ENCODE peak calls at places on chromosome 17, in seven cellular contexts. D is CD4-positive, alpha-beta T cell; P is A549; C is cardiac muscle cell; S is IMR-90; L is fibroblast of lung; F is AG04450. X is an unnamed sample.

GRCh38 chr17:64357191-64357981 is 33.3 kb downstream of the PECAM1 start:
- DNase-seq in D (no peak), C (no peak), L (peak; percentile 100), F (peak; percentile 93), S (peak; percentile 94), P (no peak), X (no peak)

GRCh38 chr17:43125967-43126910 is 1.1 kb upstream of the BRCA1 start:
- DNase-seq in S (no peak), F (no peak), D (no peak), P (no peak), C (no peak), L (no peak), X (no peak)

GRCh38 chr17:76797441-76797840 is 59.5 kb downstream of the MFSD11 start:
- DNase-seq in P (no peak), F (no peak), D (no peak), S (no peak), C (no peak), L (no peak), X (no peak)

GRCh38 chr17:80245566-80246265 is 14.9 kb upstream of the RNF213 start:
- DNase-seq in L (no peak), F (no peak), P (no peak), S (no peak), C (no peak), D (no peak), X (no peak)

GRCh38 chr17:75991396-75991795 is 9.3 kb upstream of the CDK3 start:
- DNase-seq in F (no peak), S (no peak), P (no peak), C (no peak), L (no peak), D (no peak), X (no peak)

GRCh38 chr17:39393732-39394131 is 7.7 kb downstream of the FBXL20 start:
- DNase-seq in D (no peak), C (no peak), S (no peak), L (peak; percentile 29), F (no peak), P (no peak), X (no peak)

GRCh38 chr17:27469256-27469655 is 13.0 kb downstream of the KSR1 start:
- DNase-seq in P (no peak), D (no peak), F (no peak), S (no peak), L (no peak), C (no peak), X (no peak)

GRCh38 chr17:36918260-36918691 is 19.0 kb upstream of the LHX1 start:
- DNase-seq in D (no peak), S (peak; percentile 53), F (no peak), L (peak; percentile 79), P (no peak), C (peak; percentile 62), X (no peak)

GRCh38 chr17:57921342-57921741 is 33.9 kb downstream of the CUEDC1 start:
- DNase-seq in S (peak; percentile 59), C (no peak), D (no peak), L (peak; percentile 60), P (no peak), F (no peak), X (no peak)

GRCh38 chr17:71438631-71439146 is 682.1 kb upstream of the SOX9 start:
- DNase-seq in P (peak; percentile 57), F (peak; percentile 86), C (peak; percentile 10), S (peak; percentile 98), L (peak; percentile 99), D (no peak), X (no peak)

GRCh38 chr17:37710344-37710886 is 34.4 kb downstream of the HNF1B start:
- DNase-seq in D (no peak), F (no peak), S (peak; percentile 62), L (peak; percentile 77), C (no peak), P (peak; percentile 72), X (no peak)

GRCh38 chr17:1122681-1123396 is 56.9 kb downstream of the ABR start:
- DNase-seq in F (peak; percentile 23), L (peak; percentile 47), S (peak; percentile 58), C (peak; percentile 77), P (peak; percentile 91), D (peak; percentile 82), X (peak; percentile 84)

GRCh38 chr17:72399023-72399607 is 278.3 kb downstream of the SOX9 start:
- DNase-seq in L (no peak), P (no peak), C (no peak), S (no peak), F (no peak), D (no peak), X (no peak)

GRCh38 chr17:41212524-41213169 is 13.8 kb upstream of the KRTAP9-2 start:
- DNase-seq in L (no peak), D (no peak), F (no peak), P (peak; percentile 18), C (no peak), S (no peak), X (no peak)

GRCh38 chr17:79935845-79936470 is 96.7 kb upstream of the CBX4 start:
- DNase-seq in C (no peak), D (no peak), S (no peak), F (no peak), L (no peak), P (no peak), X (no peak)

GRCh38 chr17:74356640-74357465 is 4.8 kb downstream of the BTBD17 start:
- DNase-seq in L (no peak), C (peak; percentile 61), D (no peak), S (no peak), F (no peak), P (no peak), X (no peak)

GRCh38 chr17:64064331-64064730 is 43.9 kb upstream of the ICAM2 start:
- DNase-seq in D (no peak), C (no peak), S (no peak), L (peak; percentile 48), F (no peak), P (no peak), X (no peak)

GRCh38 chr17:80678621-80679020 is 134.0 kb downstream of the RPTOR start:
- DNase-seq in C (no peak), P (no peak), F (peak; percentile 46), D (peak; percentile 11), S (peak; percentile 91), L (peak; percentile 91), X (no peak)

GRCh38 chr17:339193-340061 is 13.2 kb downstream of the RPH3AL start:
- DNase-seq in S (no peak), P (no peak), F (no peak), L (no peak), D (no peak), C (no peak), X (no peak)

GRCh38 chr17:42537826-42538451 is 1.9 kb downstream of the NAGLU start:
- DNase-seq in P (no peak), D (no peak), S (no peak), F (no peak), L (no peak), C (no peak), X (no peak)

DNA sequence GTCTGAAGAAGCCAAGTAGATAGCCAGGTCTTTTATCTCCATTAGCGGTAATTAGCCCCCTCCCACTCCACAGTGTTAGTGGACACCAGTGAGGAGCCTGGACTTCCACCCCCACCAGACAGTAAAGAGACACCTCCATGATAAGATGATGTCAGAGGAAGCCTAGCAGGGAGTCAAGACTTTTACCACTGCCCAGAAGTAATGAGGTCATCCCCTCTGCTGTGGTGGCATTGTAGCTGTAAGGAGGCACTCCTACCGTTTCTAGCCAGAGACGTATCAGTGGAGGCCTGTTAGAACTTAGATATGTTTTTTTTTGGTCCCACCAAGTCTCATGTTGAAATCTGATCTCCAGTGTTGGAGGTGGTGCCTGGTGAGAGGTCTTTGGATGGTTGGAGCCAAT is 38.1 kb downstream of the PIK3R5 start:
- DNase-seq in P (no peak), F (no peak), L (no peak), D (no peak), S (no peak), C (no peak), X (no peak)
- H3K9me3 ChIP-seq in P (peaks cover 61% of the 10 kb centered on the region), F (peaks cover 16% of the 10 kb centered on the region), L (no peaks in the 10 kb centered on the region), D (peaks cover 33% of the 10 kb centered on the region), S (peaks cover 17% of the 10 kb centered on the region), C (no peaks in the 10 kb centered on the region), X (peaks cover 18% of the 10 kb centered on the region)

GRCh38 chr17:52678211-52678610 is 519.7 kb upstream of the CA10 start:
- DNase-seq in P (no peak), L (no peak), F (no peak), S (no peak), C (no peak), D (no peak), X (no peak)

DNA sequence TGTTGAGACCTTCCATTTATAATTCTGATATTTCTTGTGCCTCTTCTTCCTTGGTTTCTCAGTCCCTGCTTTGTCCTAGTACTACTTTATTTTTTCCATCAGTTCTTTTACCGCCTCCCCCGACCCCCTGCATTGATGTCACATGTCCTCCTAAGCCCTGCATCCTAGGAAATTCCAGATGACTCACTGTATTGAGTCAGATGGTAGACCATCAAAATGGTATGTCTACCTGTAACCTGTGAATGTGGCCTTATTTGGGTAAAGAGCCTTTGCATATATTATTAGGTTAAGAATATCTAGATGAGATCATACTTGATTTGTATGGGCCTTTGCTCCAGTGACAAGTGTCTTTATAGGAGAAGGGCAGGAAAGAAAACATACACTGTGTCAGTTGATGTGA is 515.3 kb upstream of the CA10 start:
- DNase-seq in D (no peak), C (no peak), L (no peak), S (no peak), F (no peak), P (no peak), X (no peak)
- H3K9me3 ChIP-seq in D (peaks cover 5% of the 10 kb centered on the region), C (no peaks in the 10 kb centered on the region), L (no peaks in the 10 kb centered on the region), S (peaks cover 15% of the 10 kb centered on the region), F (peaks cover 12% of the 10 kb centered on the region), P (peaks cover 4% of the 10 kb centered on the region), X (no peaks in the 10 kb centered on the region)

GRCh38 chr17:12857592-12857991 is 68.3 kb downstream of the ARHGAP44 start:
- DNase-seq in L (no peak), C (no peak), P (no peak), F (no peak), D (no peak), S (no peak), X (no peak)
- H3K9me3 ChIP-seq in L (no peaks in the 10 kb centered on the region), C (no peaks in the 10 kb centered on the region), P (no peaks in the 10 kb centered on the region), F (no peaks in the 10 kb centered on the region), D (no peaks in the 10 kb centered on the region), S (no peaks in the 10 kb centered on the region), X (no peaks in the 10 kb centered on the region)

GRCh38 chr17:35297666-35298065 is 54.8 kb downstream of the SLFN5 start:
- DNase-seq in C (no peak), L (no peak), F (no peak), P (no peak), S (no peak), D (no peak), X (no peak)

GRCh38 chr17:35293151-35293837 is 50.4 kb downstream of the SLFN5 start:
- DNase-seq in P (no peak), C (no peak), L (no peak), D (no peak), F (no peak), S (no peak), X (no peak)

GRCh38 chr17:35298639-35299038 is 55.8 kb downstream of the SLFN5 start:
- DNase-seq in L (no peak), D (no peak), P (no peak), C (no peak), S (no peak), F (no peak), X (no peak)

GRCh38 chr17:35294756-35295155 is 51.9 kb downstream of the SLFN5 start:
- DNase-seq in P (no peak), S (no peak), L (no peak), D (no peak), C (no peak), F (no peak), X (no peak)

DNA sequence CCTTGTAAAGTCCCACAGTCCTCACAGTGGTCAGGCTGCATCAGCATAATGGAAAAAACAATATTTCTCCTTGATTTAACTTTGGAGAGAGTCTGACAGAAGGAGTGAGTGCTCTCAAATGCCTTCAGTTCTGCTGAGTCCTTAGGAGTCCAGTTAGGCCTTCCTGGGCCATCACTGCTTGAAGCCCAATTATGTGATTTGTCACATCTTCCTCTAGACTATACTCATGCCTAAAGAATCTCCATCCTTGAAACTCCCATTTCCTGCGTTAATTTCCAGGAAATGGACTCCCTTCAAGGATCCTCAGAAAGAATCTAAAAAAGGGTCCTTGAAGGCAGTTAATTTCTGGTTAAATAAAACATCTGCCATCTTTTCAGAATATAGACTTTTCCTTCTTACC is 52.8 kb downstream of the SLFN5 start:
- DNase-seq in D (no peak), L (no peak), C (no peak), P (no peak), F (no peak), S (no peak), X (no peak)
- H3K9me3 ChIP-seq in D (no peaks in the 10 kb centered on the region), L (no peaks in the 10 kb centered on the region), C (no peaks in the 10 kb centered on the region), P (peaks cover 4% of the 10 kb centered on the region), F (peaks cover 7% of the 10 kb centered on the region), S (peaks cover 9% of the 10 kb centered on the region), X (no peaks in the 10 kb centered on the region)